ENCODE peak calls at places on chromosomes 5 and 9, in seven cellular contexts. X is dorsolateral prefrontal cortex, C is uterus, B is brain microvascular endothelial cell, D is H9, K is PC-9, U is ovary. L is an unnamed sample.

GRCh38 chr9:23526806-23527205 is 299.2 kb downstream of the ELAVL2 start:
- DNase-seq in X (no peak), C (no peak), B (no peak), D (no peak), K (no peak), U (no peak), L (no peak)

GRCh38 chr5:36638056-36638455 is 31.6 kb downstream of the SLC1A3 start:
- DNase-seq in X (no peak), C (no peak), B (no peak), D (no peak), K (no peak), U (no peak), L (no peak)

GRCh38 chr9:114165407-114166102 is 10.2 kb downstream of the COL27A1 start:
- DNase-seq in X (no peak), C (no peak), B (no peak), D (no peak), K (no peak), U (no peak), L (no peak)

GRCh38 chr9:27785714-27786100 is 212.4 kb upstream of the C9orf72 start:
- DNase-seq in X (no peak), C (no peak), B (peak; percentile 20), D (no peak), K (no peak), U (no peak), L (no peak)

GRCh38 chr5:175680463-175680862 is 22.6 kb downstream of the HRH2 start:
- DNase-seq in X (peak; percentile 27), C (no peak), B (no peak), D (no peak), K (no peak), U (no peak), L (no peak)

GRCh38 chr5:150313921-150314716 is 11.4 kb upstream of the ARSI start:
- DNase-seq in X (no peak), C (no peak), B (no peak), D (no peak), K (no peak), U (no peak), L (no peak)

GRCh38 chr9:4009006-4009511 is 290.8 kb downstream of the GLIS3 start:
- DNase-seq in X (no peak), C (no peak), B (no peak), D (no peak), K (no peak), U (no peak), L (no peak)

GRCh38 chr5:11525020-11525419 is 379.2 kb downstream of the CTNND2 start:
- DNase-seq in X (no peak), C (no peak), B (no peak), D (no peak), K (no peak), U (no peak), L (no peak)

GRCh38 chr9:120904061-120904998 is 22.3 kb downstream of the TRAF1 start:
- DNase-seq in X (no peak), C (no peak), B (no peak), D (no peak), K (no peak), U (no peak), L (no peak)

GRCh38 chr9:120555884-120556283 is 24.1 kb downstream of the CDK5RAP2 start:
- DNase-seq in X (no peak), C (no peak), B (no peak), D (no peak), K (no peak), U (no peak), L (no peak)

GRCh38 chr5:6766558-6767191 is 53.4 kb downstream of the TENT4A start:
- DNase-seq in X (no peak), C (peak; percentile 48), B (peak; percentile 30), D (no peak), K (peak; percentile 100), U (no peak), L (no peak)

GRCh38 chr9:106417685-106418084 is 445.3 kb upstream of the ZNF462 start:
- DNase-seq in X (no peak), C (no peak), B (no peak), D (no peak), K (no peak), U (no peak), L (no peak)

GRCh38 chr5:145887976-145888574 is 15.3 kb upstream of the GRXCR2 start:
- DNase-seq in X (no peak), C (no peak), B (peak; percentile 70), D (peak; percentile 64), K (peak; percentile 49), U (no peak), L (peak; percentile 77)

GRCh38 chr9:121652037-121652837 is 803 bp downstream of the DAB2IP start:
- DNase-seq in X (no peak), C (peak; percentile 43), B (no peak), D (peak; percentile 47), K (peak; percentile 32), U (peak; percentile 46), L (no peak)

GRCh38 chr5:150139334-150139733 is 16.3 kb downstream of the PDGFRB start:
- DNase-seq in X (no peak), C (no peak), B (peak; percentile 83), D (no peak), K (no peak), U (no peak), L (no peak)

GRCh38 chr5:143056792-143057579 is 286.8 kb downstream of the ARHGAP26 start:
- DNase-seq in X (no peak), C (no peak), B (no peak), D (no peak), K (no peak), U (no peak), L (no peak)

GRCh38 chr9:136192289-136193126 is 12.4 kb downstream of the LHX3 start:
- DNase-seq in X (no peak), C (no peak), B (no peak), D (no peak), K (no peak), U (no peak), L (peak; percentile 97)

GRCh38 chr5:131064669-131065371 is 100.2 kb downstream of the HINT1 start:
- DNase-seq in X (no peak), C (no peak), B (no peak), D (no peak), K (no peak), U (no peak), L (no peak)

GRCh38 chr9:38033956-38034355 is 35.1 kb downstream of the SHB start:
- DNase-seq in X (no peak), C (no peak), B (no peak), D (no peak), K (no peak), U (no peak), L (no peak)

GRCh38 chr5:173283318-173284288 is 44.6 kb downstream of the STC2 start:
- DNase-seq in X (no peak), C (peak; percentile 55), B (peak; percentile 36), D (peak; percentile 88), K (peak; percentile 85), U (peak; percentile 65), L (peak; percentile 91)
- TF ChIP-seq CTCF in X (peak; percentile 78), C (peak; percentile 37), B (peak; percentile 76), D (peak; percentile 91), K (peak; percentile 69), U (peak; percentile 56), L (peak; percentile 85)

GRCh38 chr9:124342946-124343485 is 72.2 kb downstream of the PSMB7 start:
- DNase-seq in X (peak; percentile 77), C (peak; percentile 76), B (peak; percentile 85), D (peak; percentile 55), K (peak; percentile 86), U (peak; percentile 78), L (peak; percentile 56)
- H3K27ac ChIP-seq in X (peak overlapping the region; percentile 77), C (peak overlapping the region; percentile 57), B (peak overlapping the region; percentile 54), D (no peak overlapping the region), K (peak overlapping the region; percentile 38), U (peak overlapping the region; percentile 12), L (peak overlapping the region; percentile 17)

GRCh38 chr9:85716031-85716877 is 25.5 kb downstream of the AGTPBP1 start:
- DNase-seq in X (no peak), C (no peak), B (no peak), D (no peak), K (no peak), U (no peak), L (no peak)
- TF ChIP-seq CTCF in X (no peak), C (no peak), B (no peak), D (peak; percentile 63), K (no peak), U (no peak), L (no peak)

GRCh38 chr5:167820266-167820988 is 471.0 kb upstream of the WWC1 start:
- DNase-seq in X (no peak), C (no peak), B (no peak), D (no peak), K (no peak), U (no peak), L (no peak)

GRCh38 chr5:167821669-167822068 is 469.8 kb upstream of the WWC1 start:
- DNase-seq in X (no peak), C (no peak), B (no peak), D (no peak), K (no peak), U (no peak), L (no peak)

GRCh38 chr5:167819406-167819805 is 472.0 kb upstream of the WWC1 start:
- DNase-seq in X (no peak), C (no peak), B (no peak), D (no peak), K (no peak), U (no peak), L (no peak)

GRCh38 chr5:167821096-167821590 is 470.3 kb upstream of the WWC1 start:
- DNase-seq in X (no peak), C (no peak), B (no peak), D (no peak), K (no peak), U (no peak), L (no peak)

DNA sequence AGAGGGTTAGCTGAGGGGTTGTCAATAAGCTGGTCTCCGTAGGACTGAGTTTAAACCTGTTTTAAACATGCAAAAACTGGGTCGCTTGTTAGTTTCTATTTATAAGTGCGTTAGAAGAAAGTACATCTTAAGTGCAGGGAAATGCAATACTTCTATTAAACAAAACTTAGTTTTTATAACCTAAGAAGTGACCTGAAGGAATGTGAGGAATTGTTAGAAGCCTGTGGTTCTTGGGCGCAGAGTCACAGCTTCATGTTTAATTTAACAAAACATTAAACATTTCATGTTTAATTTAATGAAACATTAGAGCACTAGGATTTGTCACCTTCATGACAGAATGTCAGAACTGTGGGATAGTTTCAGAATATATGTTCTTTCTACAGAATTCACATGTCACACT is 469.2 kb upstream of the WWC1 start:
- DNase-seq in X (no peak), C (no peak), B (no peak), D (no peak), K (no peak), U (no peak), L (no peak)
- H3K27ac ChIP-seq in X (no peak overlapping the region), C (no peak overlapping the region), B (no peak overlapping the region), D (no peak overlapping the region), K (no peak overlapping the region), U (no peak overlapping the region), L (no peak overlapping the region)

GRCh38 chr9:78601957-78602565 is 305.1 kb downstream of the PSAT1 start:
- DNase-seq in X (no peak), C (no peak), B (peak; percentile 63), D (no peak), K (peak; percentile 29), U (no peak), L (peak; percentile 45)
- TF ChIP-seq CTCF in X (peak; percentile 70), C (no peak), B (peak; percentile 83), D (peak; percentile 87), K (peak; percentile 78), U (no peak), L (peak; percentile 77)

GRCh38 chr5:62621280-62621679 is 42.7 kb downstream of the LRRC70 start:
- DNase-seq in X (no peak), C (no peak), B (no peak), D (peak; percentile 92), K (no peak), U (no peak), L (no peak)
- H3K27ac ChIP-seq in X (no peak overlapping the region), C (no peak overlapping the region), B (no peak overlapping the region), D (peak overlapping the region; percentile 2), K (no peak overlapping the region), U (no peak overlapping the region), L (no peak overlapping the region)